ENCODE peak calls at places on chromosomes 4 and X, in five cellular contexts. I is left ventricle myocardium inferior, P is PC-9, X is OCI-LY7, T is spleen. J is an unnamed sample. For H3K9me3, the result is how much of the 10 kb centered on the place peaks cover.

GRCh38 chrX:30888526-30889146 is 418 bp downstream of the TAB3 start:
- DNase-seq in I (no peak), T (no peak), P (no peak), X (no peak), J (no peak)

GRCh38 chr4:168656946-168657473 is 160.2 kb downstream of the PALLD start:
- DNase-seq in P (no peak), I (no peak), T (no peak), X (no peak), J (no peak)

GRCh38 chr4:14916554-14917304 is 85.6 kb upstream of the CPEB2 start:
- DNase-seq in T (no peak), P (peak), I (no peak), X (no peak), J (peak)

GRCh38 chr4:26083987-26084386 is 170.0 kb downstream of the SMIM20 start:
- DNase-seq in T (no peak), X (no peak), I (no peak), P (peak), J (no peak)

GRCh38 chr4:6104541-6105130 is 86.4 kb upstream of the C4orf50 start:
- DNase-seq in T (no peak), I (no peak), P (no peak), X (no peak), J (no peak)

GRCh38 chrX:86171366-86171765 is 23.1 kb downstream of the DACH2 start:
- DNase-seq in P (no peak), I (no peak), T (no peak), X (peak), J (no peak)

GRCh38 chr4:8765631-8766590 is 105.7 kb downstream of the HMX1 start:
- DNase-seq in I (peak), T (peak), P (no peak), X (no peak), J (peak)

GRCh38 chr4:78622253-78622979 is 70.8 kb downstream of the ANXA3 start:
- DNase-seq in T (no peak), X (no peak), P (no peak), I (no peak), J (no peak)

GRCh38 chr4:3313139-3313538 is 20.3 kb downstream of the RGS12 start:
- DNase-seq in I (no peak), T (peak), P (no peak), X (no peak), J (peak)

GRCh38 chrX:131841496-131842410 is 181.3 kb upstream of the STK26 start:
- DNase-seq in I (no peak), T (no peak), X (peak), P (peak), J (peak)

GRCh38 chrX:69564665-69565064 is 51.2 kb upstream of the EDA start:
- DNase-seq in I (no peak), P (no peak), T (no peak), X (no peak), J (no peak)

GRCh38 chrX:150575415-150575814 is 7.0 kb downstream of the MTM1 start:
- DNase-seq in X (no peak), I (no peak), T (no peak), P (peak), J (no peak)

GRCh38 chr4:143700060-143700419 is 435 bp downstream of the FREM3 start:
- DNase-seq in P (no peak), I (no peak), X (no peak), T (peak), J (peak)
- H3K4me3 ChIP-seq in P (no peak), I (peak), X (no peak), T (peak), J (peak)

DNA sequence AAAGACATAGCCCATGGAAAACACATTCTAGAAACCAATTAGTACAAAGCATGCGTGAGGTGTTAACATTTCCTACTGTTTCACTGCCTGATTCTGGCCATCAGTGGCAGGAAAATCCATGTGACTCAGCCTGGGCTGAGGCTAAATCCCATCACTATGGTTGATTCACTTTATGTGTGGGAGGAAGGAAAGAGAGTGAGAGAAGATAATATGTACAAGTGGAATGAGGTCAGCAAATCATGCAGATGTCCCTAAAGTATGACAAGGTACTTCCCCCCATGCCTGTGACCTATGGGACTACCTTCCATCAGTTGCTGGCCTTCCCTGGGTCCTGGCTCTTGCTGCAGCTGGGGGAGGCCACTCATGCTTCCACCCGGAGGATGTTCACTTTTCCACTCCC is 64.2 kb upstream of the MAP3K15 start:
- DNase-seq in X (no peak), T (no peak), I (no peak), P (no peak), J (no peak)
- H3K9me3 ChIP-seq in X (under half), T (under half), I (under half), P (under half), J (under half)

GRCh38 chr4:99389606-99390005 is 37.1 kb upstream of the ADH1C start:
- DNase-seq in P (no peak), I (no peak), T (no peak), X (no peak), J (no peak)
- H3K4me3 ChIP-seq in P (no peak), I (no peak), T (no peak), X (no peak), J (no peak)

GRCh38 chrX:66408507-66408906 is 230.4 kb downstream of the EDA2R start:
- DNase-seq in P (no peak), I (no peak), T (no peak), X (peak), J (no peak)
- H3K9me3 ChIP-seq in P (under half), I (under half), T (under half), X (under half), J (under half)

GRCh38 chrX:14865201-14865600 is 7.7 kb downstream of the FANCB start:
- DNase-seq in X (no peak), P (no peak), T (no peak), I (no peak), J (no peak)
- H3K4me3 ChIP-seq in X (no peak), P (no peak), T (no peak), I (no peak), J (no peak)

GRCh38 chr4:24863799-24864198 is 49.0 kb downstream of the CCDC149 start:
- DNase-seq in X (no peak), P (no peak), T (no peak), I (no peak), J (no peak)
- H3K9me3 ChIP-seq in X (under half), P (under half), T (under half), I (under half), J (under half)

DNA sequence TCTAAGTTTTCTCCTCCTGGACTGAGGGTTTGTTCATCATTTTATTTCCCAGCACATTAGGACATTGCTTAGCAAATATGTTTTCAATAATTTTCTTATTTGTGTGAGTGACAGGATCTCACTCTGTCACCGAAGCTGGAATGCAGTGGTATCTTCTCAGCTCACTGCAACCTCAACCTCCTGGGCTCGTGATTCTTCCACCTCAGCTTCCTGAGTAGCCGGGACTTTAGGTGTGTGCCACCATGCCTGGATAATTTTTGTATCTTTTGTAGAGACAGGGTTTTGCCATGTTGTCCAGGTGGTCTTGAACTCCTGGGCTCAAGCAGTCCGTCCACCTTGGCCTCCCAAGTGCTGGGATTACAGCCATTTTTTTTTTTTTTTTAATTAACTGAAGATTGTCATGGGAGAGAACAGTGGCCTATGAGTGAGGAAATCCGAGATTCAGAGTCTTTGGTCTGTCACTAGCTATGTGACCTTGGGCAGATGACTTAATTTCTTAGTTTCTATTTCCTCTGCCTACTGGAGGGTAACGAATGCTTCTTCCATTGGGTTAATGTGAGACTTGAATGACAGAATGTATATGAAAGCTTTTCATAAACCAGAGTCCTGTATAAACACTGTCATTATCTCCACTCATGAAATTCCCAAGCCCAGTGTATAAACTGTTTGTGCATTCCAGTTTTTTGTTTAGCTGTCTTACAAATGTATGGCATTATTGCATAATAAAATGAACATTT is 23.9 kb downstream of the MOB1B start:
- DNase-seq in I (no peak), X (peak), T (no peak), P (no peak), J (no peak)
- H3K4me3 ChIP-seq in I (no peak), X (peak), T (no peak), P (no peak), J (no peak)

GRCh38 chr4:19809989-19810388 is 441.7 kb upstream of the SLIT2 start:
- DNase-seq in P (no peak), I (no peak), X (no peak), T (no peak), J (no peak)
- H3K9me3 ChIP-seq in P (under half), I (under half), X (under half), T (under half), J (under half)

GRCh38 chr4:107036602-107037151 is 564 bp upstream of the DKK2 start:
- DNase-seq in X (no peak), P (no peak), I (no peak), T (no peak), J (no peak)
- H3K4me3 ChIP-seq in X (no peak), P (no peak), I (peak), T (peak), J (peak)

J was measured in right cardiac atrium.